ENCODE peak calls at places on chromosomes 1 and 21, in five cellular contexts. One of them, this sample, is unnamed.
A peak's percentile ranks its signal among the peaks of the same experiment; 100 is the strongest.

GRCh38 chr1:15957221-15958090 is 18.4 kb downstream of the ZBTB17 start:
- DNase-seq in ascending aorta: no peak
- DNase-seq in skeletal muscle cell: no peak
- DNase-seq in stomach: no peak
- DNase-seq in brain microvascular endothelial cell: no peak
- DNase-seq in this sample: no peak

GRCh38 chr1:188778578-188778977 is 1699.1 kb downstream of the BRINP3 start:
- DNase-seq in ascending aorta: no peak
- DNase-seq in skeletal muscle cell: peak; percentile 10
- DNase-seq in stomach: no peak
- DNase-seq in brain microvascular endothelial cell: no peak
- DNase-seq in this sample: no peak

GRCh38 chr1:116842654-116843053 is 67.1 kb upstream of the PTGFRN start:
- DNase-seq in ascending aorta: no peak
- DNase-seq in skeletal muscle cell: no peak
- DNase-seq in stomach: no peak
- DNase-seq in brain microvascular endothelial cell: no peak
- DNase-seq in this sample: no peak

GRCh38 chr1:205001101-205001620 is 41.9 kb upstream of the CNTN2 start:
- DNase-seq in ascending aorta: no peak
- DNase-seq in skeletal muscle cell: no peak
- DNase-seq in stomach: no peak
- DNase-seq in brain microvascular endothelial cell: no peak
- DNase-seq in this sample: no peak

GRCh38 chr1:64042331-64043100 is 160.9 kb upstream of the UBE2U start:
- DNase-seq in ascending aorta: peak; percentile 16
- DNase-seq in skeletal muscle cell: peak; percentile 99
- DNase-seq in stomach: peak; percentile 57
- DNase-seq in brain microvascular endothelial cell: peak; percentile 98
- DNase-seq in this sample: peak; percentile 58

GRCh38 chr1:109371271-109371739 is 26.4 kb downstream of the SORT1 start:
- DNase-seq in ascending aorta: no peak
- DNase-seq in skeletal muscle cell: peak; percentile 62
- DNase-seq in stomach: no peak
- DNase-seq in brain microvascular endothelial cell: no peak
- DNase-seq in this sample: no peak

GRCh38 chr1:64043328-64043727 is 160.1 kb upstream of the UBE2U start:
- DNase-seq in ascending aorta: no peak
- DNase-seq in skeletal muscle cell: peak; percentile 83
- DNase-seq in stomach: no peak
- DNase-seq in brain microvascular endothelial cell: peak; percentile 23
- DNase-seq in this sample: no peak

GRCh38 chr1:2583871-2584341 is 2.7 kb upstream of the PRXL2B start:
- DNase-seq in ascending aorta: no peak
- DNase-seq in skeletal muscle cell: no peak
- DNase-seq in stomach: no peak
- DNase-seq in brain microvascular endothelial cell: no peak
- DNase-seq in this sample: no peak

GRCh38 chr1:210250665-210250997 is 18.0 kb downstream of the SERTAD4 start:
- DNase-seq in ascending aorta: no peak
- DNase-seq in skeletal muscle cell: no peak
- DNase-seq in stomach: peak; percentile 65
- DNase-seq in brain microvascular endothelial cell: no peak
- DNase-seq in this sample: no peak

GRCh38 chr1:15975358-15975804 is 520 bp downstream of the ZBTB17 start:
- DNase-seq in ascending aorta: no peak
- DNase-seq in skeletal muscle cell: no peak
- DNase-seq in stomach: peak; percentile 31
- DNase-seq in brain microvascular endothelial cell: peak; percentile 43
- DNase-seq in this sample: peak; percentile 61

GRCh38 chr1:223198628-223198965 is 55.5 kb upstream of the TLR5 start:
- DNase-seq in ascending aorta: no peak
- DNase-seq in skeletal muscle cell: no peak
- DNase-seq in stomach: no peak
- DNase-seq in brain microvascular endothelial cell: no peak
- DNase-seq in this sample: no peak

GRCh38 chr1:232629250-232630046 is 485 bp downstream of the SIPA1L2 start:
- DNase-seq in ascending aorta: no peak
- DNase-seq in skeletal muscle cell: no peak
- DNase-seq in stomach: no peak
- DNase-seq in brain microvascular endothelial cell: no peak
- DNase-seq in this sample: no peak

GRCh38 chr1:26360051-26360806 is 6.3 kb upstream of the CRYBG2 start:
- DNase-seq in ascending aorta: no peak
- DNase-seq in skeletal muscle cell: no peak
- DNase-seq in stomach: no peak
- DNase-seq in brain microvascular endothelial cell: no peak
- DNase-seq in this sample: no peak

GRCh38 chr1:245260116-245260882 is 105.5 kb downstream of the KIF26B start:
- DNase-seq in ascending aorta: no peak
- DNase-seq in skeletal muscle cell: no peak
- DNase-seq in stomach: peak; percentile 63
- DNase-seq in brain microvascular endothelial cell: no peak
- DNase-seq in this sample: no peak

GRCh38 chr1:169858467-169858866 is 35.2 kb downstream of the SCYL3 start:
- DNase-seq in ascending aorta: no peak
- DNase-seq in skeletal muscle cell: no peak
- DNase-seq in stomach: no peak
- DNase-seq in brain microvascular endothelial cell: no peak
- DNase-seq in this sample: peak; percentile 49

GRCh38 chr1:24349891-24350290 is 30.7 kb downstream of the GRHL3 start:
- DNase-seq in ascending aorta: no peak
- DNase-seq in skeletal muscle cell: no peak
- DNase-seq in stomach: no peak
- DNase-seq in brain microvascular endothelial cell: no peak
- DNase-seq in this sample: no peak

GRCh38 chr21:14545906-14546480 is at the start of gene SAMSN1:
- DNase-seq in ascending aorta: no peak
- DNase-seq in skeletal muscle cell: no peak
- DNase-seq in stomach: peak; percentile 34
- DNase-seq in brain microvascular endothelial cell: peak; percentile 23
- DNase-seq in this sample: no peak

GRCh38 chr1:210223174-210223904 is 9.3 kb upstream of the SERTAD4 start:
- DNase-seq in ascending aorta: no peak
- DNase-seq in skeletal muscle cell: no peak
- DNase-seq in stomach: no peak
- DNase-seq in brain microvascular endothelial cell: no peak
- DNase-seq in this sample: no peak

GRCh38 chr1:96464991-96465875 is 256.4 kb upstream of the PTBP2 start:
- DNase-seq in ascending aorta: no peak
- DNase-seq in skeletal muscle cell: peak; percentile 97
- DNase-seq in stomach: no peak
- DNase-seq in brain microvascular endothelial cell: no peak
- DNase-seq in this sample: no peak

GRCh38 chr1:121444096-121444495 is 259.3 kb downstream of the SRGAP2C start:
- DNase-seq in ascending aorta: no peak
- DNase-seq in skeletal muscle cell: no peak
- DNase-seq in stomach: no peak
- DNase-seq in brain microvascular endothelial cell: no peak
- DNase-seq in this sample: no peak

GRCh38 chr1:97094257-97094972 is 372.8 kb downstream of the PTBP2 start:
- DNase-seq in ascending aorta: no peak
- DNase-seq in skeletal muscle cell: peak; percentile 73
- DNase-seq in stomach: no peak
- DNase-seq in brain microvascular endothelial cell: peak; percentile 80
- DNase-seq in this sample: peak; percentile 88

GRCh38 chr1:160260436-160261382 is 1.6 kb downstream of the DCAF8 start:
- DNase-seq in ascending aorta: no peak
- DNase-seq in skeletal muscle cell: peak; percentile 79
- DNase-seq in stomach: no peak
- DNase-seq in brain microvascular endothelial cell: peak; percentile 74
- DNase-seq in this sample: peak; percentile 87

GRCh38 chr1:52633291-52633754 is 355 bp downstream of the SHISAL2A start:
- DNase-seq in ascending aorta: no peak
- DNase-seq in skeletal muscle cell: no peak
- DNase-seq in stomach: no peak
- DNase-seq in brain microvascular endothelial cell: no peak
- DNase-seq in this sample: no peak

GRCh38 chr1:84433253-84434080 is 35.2 kb downstream of the DNASE2B start:
- DNase-seq in ascending aorta: no peak
- DNase-seq in skeletal muscle cell: peak; percentile 25
- DNase-seq in stomach: peak; percentile 53
- DNase-seq in brain microvascular endothelial cell: peak; percentile 75
- DNase-seq in this sample: peak; percentile 53

GRCh38 chr1:226126824-226127591 is 59.5 kb downstream of the ACBD3 start:
- DNase-seq in ascending aorta: no peak
- DNase-seq in skeletal muscle cell: no peak
- DNase-seq in stomach: no peak
- DNase-seq in brain microvascular endothelial cell: no peak
- DNase-seq in this sample: no peak

GRCh38 chr1:84668185-84668584 is 22.1 kb downstream of the SSX2IP start:
- DNase-seq in ascending aorta: no peak
- DNase-seq in skeletal muscle cell: no peak
- DNase-seq in stomach: no peak
- DNase-seq in brain microvascular endothelial cell: no peak
- DNase-seq in this sample: no peak

GRCh38 chr1:100463809-100464424 is 74.0 kb upstream of the GPR88 start:
- DNase-seq in ascending aorta: no peak
- DNase-seq in skeletal muscle cell: no peak
- DNase-seq in stomach: peak; percentile 63
- DNase-seq in brain microvascular endothelial cell: peak; percentile 72
- DNase-seq in this sample: peak; percentile 57

GRCh38 chr21:37546949-37547614 is 180.5 kb downstream of the DYRK1A start:
- DNase-seq in ascending aorta: no peak
- DNase-seq in skeletal muscle cell: no peak
- DNase-seq in stomach: no peak
- DNase-seq in brain microvascular endothelial cell: no peak
- DNase-seq in this sample: no peak

GRCh38 chr1:39258146-39258924 is 53.8 kb downstream of the MACF1 start:
- DNase-seq in ascending aorta: no peak
- DNase-seq in skeletal muscle cell: no peak
- DNase-seq in stomach: peak; percentile 78
- DNase-seq in brain microvascular endothelial cell: peak; percentile 57
- DNase-seq in this sample: peak; percentile 62

GRCh38 chr21:28745131-28746055 is 247.3 kb downstream of the LTN1 start:
- DNase-seq in ascending aorta: no peak
- DNase-seq in skeletal muscle cell: peak; percentile 80
- DNase-seq in stomach: peak; percentile 66
- DNase-seq in brain microvascular endothelial cell: peak; percentile 75
- DNase-seq in this sample: peak; percentile 68
- H3K4me3 ChIP-seq in ascending aorta: peak overlapping the region; percentile 66
- H3K4me3 ChIP-seq in skeletal muscle cell: peak overlapping the region; percentile 50
- H3K4me3 ChIP-seq in stomach: peak overlapping the region; percentile 44
- H3K4me3 ChIP-seq in brain microvascular endothelial cell: peak overlapping the region; percentile 59
- H3K4me3 ChIP-seq in this sample: peak overlapping the region; percentile 23

GRCh38 chr1:150558761-150559626 is 9.8 kb downstream of the ADAMTSL4 start:
- DNase-seq in ascending aorta: no peak
- DNase-seq in skeletal muscle cell: no peak
- DNase-seq in stomach: no peak
- DNase-seq in brain microvascular endothelial cell: no peak
- DNase-seq in this sample: peak; percentile 1

GRCh38 chr1:150560986-150561829 is 12.0 kb downstream of the ADAMTSL4 start:
- DNase-seq in ascending aorta: peak; percentile 83
- DNase-seq in skeletal muscle cell: peak; percentile 98
- DNase-seq in stomach: peak; percentile 96
- DNase-seq in brain microvascular endothelial cell: peak; percentile 97
- DNase-seq in this sample: peak; percentile 98

GRCh38 chr1:150560576-150560975 is 11.4 kb downstream of the ADAMTSL4 start:
- DNase-seq in ascending aorta: no peak
- DNase-seq in skeletal muscle cell: no peak
- DNase-seq in stomach: no peak
- DNase-seq in brain microvascular endothelial cell: no peak
- DNase-seq in this sample: no peak

GRCh38 chr1:150559627-150560010 is 10.4 kb downstream of the ADAMTSL4 start:
- DNase-seq in ascending aorta: no peak
- DNase-seq in skeletal muscle cell: no peak
- DNase-seq in stomach: no peak
- DNase-seq in brain microvascular endothelial cell: no peak
- DNase-seq in this sample: no peak

DNA sequence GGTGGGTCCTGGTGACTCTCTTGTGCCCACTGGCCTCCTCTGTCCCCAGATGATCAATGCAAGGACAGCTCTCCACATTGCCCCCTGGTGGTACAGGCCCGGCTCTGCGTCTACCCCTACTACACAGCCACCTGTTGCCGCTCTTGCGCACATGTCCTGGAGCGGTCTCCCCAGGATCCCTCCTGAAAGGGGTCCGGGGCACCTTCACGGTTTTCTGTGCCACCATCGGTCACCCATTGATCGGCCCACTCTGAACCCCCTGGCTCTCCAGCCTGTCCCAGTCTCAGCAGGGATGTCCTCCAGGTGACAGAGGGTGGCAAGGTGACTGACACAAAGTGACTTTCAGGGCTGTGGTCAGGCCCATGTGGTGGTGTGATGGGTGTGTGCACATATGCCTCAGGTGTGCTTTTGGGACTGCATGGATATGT is 10.8 kb downstream of the ADAMTSL4 start:
- DNase-seq in ascending aorta: no peak
- DNase-seq in skeletal muscle cell: no peak
- DNase-seq in stomach: peak; percentile 85
- DNase-seq in brain microvascular endothelial cell: no peak
- DNase-seq in this sample: peak; percentile 75
- H3K4me3 ChIP-seq in ascending aorta: peak overlapping the region; percentile 63
- H3K4me3 ChIP-seq in skeletal muscle cell: no peak overlapping the region
- H3K4me3 ChIP-seq in stomach: peak overlapping the region; percentile 60
- H3K4me3 ChIP-seq in brain microvascular endothelial cell: no peak overlapping the region
- H3K4me3 ChIP-seq in this sample: no peak overlapping the region

GRCh38 chr1:73576084-73576483 is 621.9 kb downstream of the LRRIQ3 start:
- DNase-seq in ascending aorta: no peak
- DNase-seq in skeletal muscle cell: no peak
- DNase-seq in stomach: no peak
- DNase-seq in brain microvascular endothelial cell: no peak
- DNase-seq in this sample: no peak
- H3K4me3 ChIP-seq in ascending aorta: no peak overlapping the region
- H3K4me3 ChIP-seq in skeletal muscle cell: no peak overlapping the region
- H3K4me3 ChIP-seq in stomach: no peak overlapping the region
- H3K4me3 ChIP-seq in brain microvascular endothelial cell: no peak overlapping the region
- H3K4me3 ChIP-seq in this sample: no peak overlapping the region

GRCh38 chr1:178946416-178946815 is 75.5 kb upstream of the ANGPTL1 start:
- DNase-seq in ascending aorta: no peak
- DNase-seq in skeletal muscle cell: no peak
- DNase-seq in stomach: no peak
- DNase-seq in brain microvascular endothelial cell: no peak
- DNase-seq in this sample: no peak

GRCh38 chr1:178944729-178945128 is 73.9 kb upstream of the ANGPTL1 start:
- DNase-seq in ascending aorta: no peak
- DNase-seq in skeletal muscle cell: no peak
- DNase-seq in stomach: no peak
- DNase-seq in brain microvascular endothelial cell: no peak
- DNase-seq in this sample: no peak

GRCh38 chr1:178945763-178946266 is 74.9 kb upstream of the ANGPTL1 start:
- DNase-seq in ascending aorta: no peak
- DNase-seq in skeletal muscle cell: no peak
- DNase-seq in stomach: no peak
- DNase-seq in brain microvascular endothelial cell: peak; percentile 14
- DNase-seq in this sample: no peak

GRCh38 chr1:178946855-178947687 is 76.2 kb upstream of the ANGPTL1 start:
- DNase-seq in ascending aorta: no peak
- DNase-seq in skeletal muscle cell: no peak
- DNase-seq in stomach: no peak
- DNase-seq in brain microvascular endothelial cell: no peak
- DNase-seq in this sample: no peak

DNA sequence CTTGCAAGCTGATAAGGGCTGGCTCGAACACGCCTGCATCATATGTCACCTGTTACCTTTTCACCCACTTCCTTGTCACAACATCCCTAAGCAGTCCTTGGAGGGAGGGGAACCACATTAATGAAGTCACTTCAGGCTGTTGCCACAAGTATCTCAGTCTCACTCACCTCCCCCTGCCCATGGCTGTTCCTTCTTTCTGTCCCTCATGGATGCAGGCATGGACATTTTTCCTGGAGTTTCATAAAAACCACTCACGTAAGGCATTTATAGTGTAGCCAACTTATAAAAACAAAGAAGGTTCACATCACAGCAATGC is 76.8 kb upstream of the ANGPTL1 start:
- DNase-seq in ascending aorta: no peak
- DNase-seq in skeletal muscle cell: no peak
- DNase-seq in stomach: no peak
- DNase-seq in brain microvascular endothelial cell: no peak
- DNase-seq in this sample: no peak
- H3K4me3 ChIP-seq in ascending aorta: no peak overlapping the region
- H3K4me3 ChIP-seq in skeletal muscle cell: no peak overlapping the region
- H3K4me3 ChIP-seq in stomach: no peak overlapping the region
- H3K4me3 ChIP-seq in brain microvascular endothelial cell: no peak overlapping the region
- H3K4me3 ChIP-seq in this sample: no peak overlapping the region